ENCODE peak calls at places on chromosomes 5 and 9, in nine cellular contexts. N is stimulated activated CD4-positive, alpha-beta T cell treated with anti-CD3 and anti-CD28 coated beads, Interleukin-15, amount 100 ng/mL, for 24 hours; L is NCI-H1092 treated with DMSO at 0.1 percent for 48 hours; O is iPS DF 6.9; A is KBM-7; H is fibroblast of lung; Z is occipital lobe; C is left ventricle myocardium inferior; Q is dorsolateral prefrontal cortex. B is an unnamed sample.

GRCh38 chr5:179795863-179796833 is 2.4 kb downstream of the LTC4S start:
- DNase-seq in N (peak), L (peak), O (no peak), A (peak), H (peak), Z (peak), C (peak), Q (peak), B (peak)

GRCh38 chr5:21654-22233 is 70.2 kb upstream of the PLEKHG4B start:
- DNase-seq in N (no peak), L (no peak), O (no peak), A (peak), H (no peak), Z (no peak), C (no peak), Q (no peak), B (no peak)

GRCh38 chr9:89848060-89849040 is 243.5 kb downstream of the GADD45G start:
- DNase-seq in N (no peak), L (no peak), O (no peak), A (no peak), H (no peak), Z (no peak), C (no peak), Q (no peak), B (no peak)

GRCh38 chr9:134778841-134779411 is 101.7 kb upstream of the FCN2 start:
- DNase-seq in N (no peak), L (peak), O (peak), A (peak), H (peak), Z (no peak), C (peak), Q (peak), B (no peak)

GRCh38 chr9:116162241-116162781 is 8.7 kb downstream of the PAPPA start:
- DNase-seq in N (no peak), L (no peak), O (no peak), A (no peak), H (no peak), Z (no peak), C (no peak), Q (no peak), B (no peak)

GRCh38 chr5:147427784-147428401 is 82.0 kb downstream of the DPYSL3 start:
- DNase-seq in N (no peak), L (no peak), O (no peak), A (no peak), H (peak), Z (no peak), C (no peak), Q (no peak), B (no peak)

GRCh38 chr5:1522601-1523479 is 920 bp downstream of the LPCAT1 start:
- DNase-seq in N (peak), L (no peak), O (no peak), A (peak), H (no peak), Z (no peak), C (no peak), Q (no peak), B (peak)

GRCh38 chr9:91485006-91485405 is 61.4 kb upstream of the NFIL3 start:
- DNase-seq in N (no peak), L (no peak), O (no peak), A (no peak), H (no peak), Z (no peak), C (no peak), Q (no peak), B (no peak)

GRCh38 chr5:147303976-147304375 is 69.2 kb downstream of the STK32A start:
- DNase-seq in N (no peak), L (no peak), O (no peak), A (no peak), H (peak), Z (no peak), C (no peak), Q (no peak), B (no peak)

GRCh38 chr5:6496207-6496584 is 47.5 kb downstream of the UBE2QL1 start:
- DNase-seq in N (no peak), L (no peak), O (no peak), A (no peak), H (no peak), Z (no peak), C (no peak), Q (no peak), B (peak)

GRCh38 chr5:138900281-138900965 is 25.3 kb upstream of the LRRTM2 start:
- DNase-seq in N (peak), L (no peak), O (no peak), A (peak), H (peak), Z (no peak), C (no peak), Q (no peak), B (peak)

GRCh38 chr5:82593481-82593880 is 315.3 kb upstream of the RPS23 start:
- DNase-seq in N (no peak), L (no peak), O (no peak), A (no peak), H (peak), Z (no peak), C (no peak), Q (no peak), B (no peak)

GRCh38 chr5:151130235-151130921 is 27.2 kb downstream of the ANXA6 start:
- DNase-seq in N (no peak), L (no peak), O (no peak), A (no peak), H (no peak), Z (no peak), C (no peak), Q (no peak), B (no peak)

GRCh38 chr9:35696520-35697215 is 6.9 kb upstream of the TPM2 start:
- DNase-seq in N (peak), L (peak), O (no peak), A (peak), H (peak), Z (peak), C (peak), Q (peak), B (peak)

GRCh38 chr5:58255970-58256369 is 203.9 kb downstream of the PLK2 start:
- DNase-seq in N (no peak), L (no peak), O (no peak), A (no peak), H (no peak), Z (no peak), C (no peak), Q (no peak), B (no peak)

GRCh38 chr5:127080001-127080478 is 6.7 kb upstream of the C5orf63 start:
- DNase-seq in N (no peak), L (no peak), O (no peak), A (peak), H (no peak), Z (no peak), C (no peak), Q (no peak), B (no peak)

GRCh38 chr5:35436441-35437057 is 181.1 kb upstream of the SPEF2 start:
- DNase-seq in N (peak), L (peak), O (no peak), A (peak), H (peak), Z (no peak), C (no peak), Q (no peak), B (no peak)

GRCh38 chr5:15300141-15300540 is 199.8 kb upstream of the FBXL7 start:
- DNase-seq in N (no peak), L (no peak), O (no peak), A (no peak), H (no peak), Z (no peak), C (no peak), Q (no peak), B (no peak)

GRCh38 chr9:124386201-124386600 is 29.0 kb downstream of the PSMB7 start:
- DNase-seq in N (no peak), L (no peak), O (no peak), A (no peak), H (peak), Z (no peak), C (no peak), Q (no peak), B (no peak)

GRCh38 chr9:82367016-82367415 is 378.4 kb downstream of the SPATA31D1 start:
- DNase-seq in N (no peak), L (no peak), O (no peak), A (no peak), H (no peak), Z (no peak), C (no peak), Q (no peak), B (no peak)

GRCh38 chr5:98929982-98930355 is 1.2 kb upstream of the CHD1 start:
- DNase-seq in N (no peak), L (no peak), O (no peak), A (no peak), H (no peak), Z (no peak), C (no peak), Q (no peak), B (no peak)

GRCh38 chr5:169691473-169691872 is 54.4 kb downstream of the DOCK2 start:
- DNase-seq in N (no peak), L (no peak), O (no peak), A (no peak), H (no peak), Z (no peak), C (no peak), Q (no peak), B (no peak)

GRCh38 chr9:113187935-113188595 is 33.0 kb downstream of the FKBP15 start:
- DNase-seq in N (no peak), L (no peak), O (no peak), A (no peak), H (peak), Z (peak), C (peak), Q (no peak), B (no peak)

GRCh38 chr5:148393390-148393741 is 9.6 kb downstream of the FBXO38 start:
- DNase-seq in N (no peak), L (peak), O (no peak), A (no peak), H (no peak), Z (no peak), C (no peak), Q (no peak), B (no peak)

GRCh38 chr9:71490810-71491209 is 277.5 kb downstream of the CEMIP2 start:
- DNase-seq in N (no peak), L (no peak), O (peak), A (peak), H (no peak), Z (no peak), C (no peak), Q (no peak), B (no peak)

GRCh38 chr9:123763910-123764588 is 165.9 kb downstream of the DENND1A start:
- DNase-seq in N (no peak), L (no peak), O (no peak), A (no peak), H (peak), Z (no peak), C (no peak), Q (no peak), B (no peak)